ENCODE peak calls at places on chromosomes 5 and 9, in six cellular contexts. M is RCC 7860; G is NCI-H1105; Q is activated naive CD4-positive, alpha-beta T cell treated with Interleukin-2 at 50 U/mL for 16 hours; O is neuronal stem cell; C is neural crest cell. Z is an unnamed sample.

GRCh38 chr9:106862946-106863740 is at the start of gene ZNF462:
- DNase-seq in C (peak), Q (no peak), O (peak), G (peak), M (peak), Z (peak)

GRCh38 chr5:4905674-4906528 is 234.2 kb upstream of the ADAMTS16 start:
- DNase-seq in C (no peak), O (no peak), M (peak), Q (no peak), G (no peak), Z (no peak)

GRCh38 chr5:112738180-112738560 is 485 bp downstream of the APC start:
- DNase-seq in O (peak), M (no peak), C (no peak), G (no peak), Q (no peak), Z (no peak)

GRCh38 chr5:176559683-176560082 is 10.5 kb downstream of the CDHR2 start:
- DNase-seq in C (no peak), O (no peak), G (no peak), M (no peak), Q (no peak), Z (peak)

GRCh38 chr9:92749071-92749933 is 15.3 kb downstream of the BICD2 start:
- DNase-seq in C (no peak), M (no peak), Q (no peak), O (no peak), G (peak), Z (no peak)

GRCh38 chr5:155700333-155700732 is 626.6 kb upstream of the SGCD start:
- DNase-seq in M (no peak), C (no peak), Q (no peak), O (no peak), G (no peak), Z (peak)

GRCh38 chr9:136881691-136882108 is 4.6 kb upstream of the TRAF2 start:
- DNase-seq in Q (peak), G (no peak), M (peak), O (no peak), C (no peak), Z (peak)

GRCh38 chr9:25681270-25681669 is 3.0 kb upstream of the TUSC1 start:
- DNase-seq in G (no peak), C (no peak), Q (no peak), M (peak), O (no peak), Z (no peak)

GRCh38 chr5:32984851-32985250 is 273.7 kb downstream of the NPR3 start:
- DNase-seq in Q (no peak), G (no peak), O (no peak), C (no peak), M (no peak), Z (no peak)

GRCh38 chr5:150458819-150459557 is 9.4 kb upstream of the RPS14 start:
- DNase-seq in M (peak), Q (peak), O (peak), G (no peak), C (peak), Z (peak)

GRCh38 chr9:72362680-72363139 is 2.3 kb downstream of the ZFAND5 start:
- DNase-seq in O (no peak), G (peak), M (peak), Q (peak), C (peak), Z (peak)

GRCh38 chr9:114223564-114224246 is 68.4 kb downstream of the COL27A1 start:
- DNase-seq in O (no peak), C (no peak), Q (no peak), G (no peak), M (peak), Z (no peak)

GRCh38 chr5:168874713-168875380 is 295.7 kb upstream of the PANK3 start:
- DNase-seq in M (peak), O (no peak), G (no peak), Q (no peak), C (peak), Z (no peak)

GRCh38 chr5:16160706-16161105 is 18.9 kb downstream of the MARCHF11 start:
- DNase-seq in G (peak), C (peak), O (peak), M (peak), Q (no peak), Z (peak)

GRCh38 chr5:935510-936084 is 42.9 kb downstream of the TRIP13 start:
- DNase-seq in M (no peak), C (no peak), G (no peak), O (no peak), Q (no peak), Z (no peak)

GRCh38 chr9:137430723-137431415 is 7.7 kb downstream of the NOXA1 start:
- DNase-seq in O (no peak), Q (no peak), G (no peak), C (no peak), M (no peak), Z (no peak)

GRCh38 chr5:119706049-119706448 is 76.7 kb downstream of the FAM170A start:
- DNase-seq in Q (no peak), O (no peak), G (no peak), M (no peak), C (no peak), Z (no peak)

GRCh38 chr9:77440057-77440456 is 208.1 kb downstream of the GNA14 start:
- DNase-seq in M (no peak), C (no peak), O (no peak), G (no peak), Q (no peak), Z (no peak)

Z was measured in left kidney.